ENCODE peak calls at places on chromosomes 6 and 20, in seven cellular contexts. R is Peyer's patch, F is uterus, K is lower leg skin, E is vagina, A is body of pancreas, D is breast epithelium. L is an unnamed sample.

GRCh38 chr6:119361209-119361608 is 11.6 kb upstream of the MAN1A1 start:
- DNase-seq in K (no peak), A (no peak), F (no peak), R (no peak), D (no peak), E (no peak), L (no peak)

GRCh38 chr6:67792996-67793395 is 842.1 kb upstream of the ADGRB3 start:
- DNase-seq in E (no peak), A (no peak), K (no peak), D (no peak), F (no peak), R (no peak), L (no peak)

GRCh38 chr20:25203891-25204320 is 8.4 kb downstream of the ENTPD6 start:
- DNase-seq in R (no peak), F (no peak), D (no peak), A (no peak), K (no peak), E (no peak), L (no peak)

GRCh38 chr20:52649727-52650126 is 322.4 kb upstream of the TSHZ2 start:
- DNase-seq in F (no peak), K (no peak), R (no peak), D (no peak), E (no peak), A (no peak), L (no peak)

GRCh38 chr20:20593447-20594170 is 118.8 kb downstream of the RALGAPA2 start:
- DNase-seq in R (no peak), F (no peak), E (no peak), A (peak; percentile 22), D (no peak), K (no peak), L (peak; percentile 34)

GRCh38 chr20:653590-654426 is 808 bp upstream of the SRXN1 start:
- DNase-seq in A (no peak), E (no peak), K (no peak), R (no peak), F (no peak), D (no peak), L (peak; percentile 50)

GRCh38 chr20:5608448-5609161 is 141.6 kb upstream of the SHLD1 start:
- DNase-seq in A (no peak), F (no peak), K (no peak), R (no peak), E (no peak), D (no peak), L (no peak)

GRCh38 chr6:27321901-27322300 is 9.8 kb upstream of the POM121L2 start:
- DNase-seq in D (no peak), E (no peak), F (no peak), R (no peak), K (no peak), A (no peak), L (no peak)

GRCh38 chr20:44087857-44088120 is 99.2 kb downstream of the JPH2 start:
- DNase-seq in A (no peak), D (no peak), K (peak; percentile 70), R (no peak), E (no peak), F (no peak), L (no peak)

GRCh38 chr6:69933239-69933638 is 66.9 kb downstream of the COL19A1 start:
- DNase-seq in F (no peak), A (no peak), K (no peak), E (no peak), D (no peak), R (no peak), L (no peak)

GRCh38 chr6:29521006-29521680 is 33.4 kb upstream of the MAS1L start:
- DNase-seq in F (no peak), A (no peak), R (no peak), D (no peak), K (peak; percentile 21), E (peak; percentile 74), L (no peak)

GRCh38 chr20:14948416-14948815 is 611.0 kb upstream of the FLRT3 start:
- DNase-seq in A (no peak), F (no peak), E (no peak), D (no peak), K (no peak), R (no peak), L (no peak)

GRCh38 chr6:140485740-140486467 is 1111.5 kb upstream of the CITED2 start:
- DNase-seq in F (peak; percentile 56), R (no peak), E (no peak), D (peak; percentile 57), A (peak; percentile 36), K (no peak), L (peak; percentile 65)

DNA sequence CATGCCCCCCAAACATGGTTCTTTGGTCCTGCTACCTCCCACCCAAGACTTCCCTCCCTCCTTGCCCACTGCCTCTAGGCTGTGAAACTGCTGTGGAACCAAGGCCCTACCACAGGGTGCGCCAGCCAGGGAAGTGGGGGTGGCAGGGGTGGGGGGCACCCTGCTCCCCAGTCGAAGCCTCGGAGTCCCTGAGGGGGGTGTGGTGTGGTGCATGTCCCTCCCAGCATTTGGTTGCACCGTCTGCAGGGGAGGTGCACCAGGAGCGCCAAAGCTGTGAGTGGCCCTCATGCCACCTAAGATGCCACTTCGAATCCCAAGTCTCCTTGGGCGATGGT is 1.8 kb downstream of the RGS19 start:
- DNase-seq in F (no peak), R (no peak), D (no peak), E (no peak), K (no peak), A (no peak), L (no peak)
- H3K4me3 ChIP-seq in F (no peak overlapping the region), R (peak overlapping the region; percentile 38), D (peak overlapping the region; percentile 60), E (peak overlapping the region; percentile 65), K (no peak overlapping the region), A (no peak overlapping the region), L (no peak overlapping the region)

GRCh38 chr6:7910654-7911344 is at the start of gene TXNDC5:
- DNase-seq in E (peak; percentile 67), A (peak; percentile 87), R (peak; percentile 88), F (peak; percentile 64), D (peak; percentile 36), K (peak; percentile 94), L (peak; percentile 77)
- TF ChIP-seq POLR2A in E (no peak), A (peak; percentile 40), R (peak; percentile 57), F (no peak), D (no peak), K (no peak), L (peak; percentile 71)

GRCh38 chr6:144334150-144334708 is 49.1 kb downstream of the UTRN start:
- DNase-seq in R (peak; percentile 91), E (no peak), K (no peak), F (no peak), A (peak; percentile 27), D (no peak), L (no peak)
- H3K4me3 ChIP-seq in R (peak overlapping the region; percentile 13), E (no peak overlapping the region), K (no peak overlapping the region), F (no peak overlapping the region), A (no peak overlapping the region), D (no peak overlapping the region), L (no peak overlapping the region)

DNA sequence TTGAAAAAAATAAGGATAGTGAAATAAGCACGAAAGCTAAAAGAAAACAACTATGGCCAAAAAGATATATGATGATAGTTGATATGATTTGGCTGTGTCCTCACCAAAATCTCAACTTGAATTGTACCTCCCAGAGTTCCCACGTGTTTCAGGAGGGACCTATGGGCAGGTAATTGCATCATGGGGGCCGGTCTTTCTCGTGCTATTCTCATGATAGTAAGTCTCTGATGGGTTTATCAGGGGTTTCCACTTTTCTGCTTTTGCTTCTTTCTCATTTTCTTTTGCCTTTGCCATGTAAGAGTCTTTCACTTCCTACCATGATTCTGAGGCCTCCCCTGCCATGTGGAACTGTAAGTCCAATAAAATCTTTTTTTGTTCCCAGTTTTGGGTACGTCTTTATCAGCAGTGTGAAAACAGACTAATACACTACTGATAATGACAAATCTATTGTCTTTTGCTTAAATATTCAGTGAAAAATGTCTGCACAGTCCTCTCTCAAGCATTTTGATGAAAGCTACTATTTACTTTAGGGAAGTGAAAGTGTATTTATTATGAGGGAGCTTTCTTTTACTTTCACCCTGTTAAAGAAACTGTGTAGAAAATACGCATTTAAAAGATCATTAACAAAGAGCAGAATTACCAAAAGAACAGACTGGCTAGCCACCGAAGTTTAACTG is 389.1 kb downstream of the HTR1B start:
- DNase-seq in K (no peak), A (no peak), F (no peak), D (no peak), E (no peak), R (no peak), L (no peak)
- TF ChIP-seq POLR2A in K (no peak), A (no peak), F (no peak), D (no peak), E (no peak), R (no peak), L (no peak)

DNA sequence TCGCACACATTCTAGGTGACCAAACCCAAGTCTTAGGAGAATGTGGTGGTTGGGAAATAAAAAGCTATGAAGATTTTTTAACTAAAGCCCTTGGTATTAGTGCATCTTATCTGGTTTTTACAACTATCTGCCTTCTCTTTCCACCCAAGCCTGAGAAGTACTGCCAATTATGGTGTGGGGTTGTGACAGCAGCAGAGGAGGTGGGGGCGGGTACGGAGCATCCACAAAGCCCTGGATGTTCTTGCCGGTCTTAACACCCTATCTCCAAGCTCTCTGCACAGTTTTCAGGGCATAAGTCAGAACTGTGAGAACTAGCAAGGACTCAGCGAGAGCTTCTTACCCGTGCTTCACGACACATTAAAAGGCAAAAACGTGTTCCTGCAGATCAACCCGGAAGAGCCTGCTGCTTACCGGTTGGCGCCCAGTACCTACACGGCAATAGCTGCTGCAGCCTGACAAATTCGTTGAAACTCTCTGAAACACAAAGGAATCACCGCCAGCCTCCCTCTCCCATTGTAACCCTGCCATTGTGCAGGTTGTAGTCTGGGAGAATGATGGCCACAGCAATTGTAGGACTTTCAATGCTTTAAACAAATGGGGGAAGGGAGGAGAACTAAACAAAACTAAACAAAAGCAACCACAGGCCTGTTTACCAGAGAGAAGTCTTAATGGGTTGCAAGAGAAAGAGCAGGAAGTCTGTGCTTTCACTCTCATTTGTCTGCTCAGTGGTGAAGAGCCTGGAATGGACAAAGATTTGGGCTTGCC is 461.1 kb upstream of the JARID2 start:
- DNase-seq in F (no peak), A (no peak), R (no peak), D (no peak), K (no peak), E (no peak), L (no peak)
- H3K4me3 ChIP-seq in F (no peak overlapping the region), A (no peak overlapping the region), R (no peak overlapping the region), D (no peak overlapping the region), K (no peak overlapping the region), E (no peak overlapping the region), L (no peak overlapping the region)

DNA sequence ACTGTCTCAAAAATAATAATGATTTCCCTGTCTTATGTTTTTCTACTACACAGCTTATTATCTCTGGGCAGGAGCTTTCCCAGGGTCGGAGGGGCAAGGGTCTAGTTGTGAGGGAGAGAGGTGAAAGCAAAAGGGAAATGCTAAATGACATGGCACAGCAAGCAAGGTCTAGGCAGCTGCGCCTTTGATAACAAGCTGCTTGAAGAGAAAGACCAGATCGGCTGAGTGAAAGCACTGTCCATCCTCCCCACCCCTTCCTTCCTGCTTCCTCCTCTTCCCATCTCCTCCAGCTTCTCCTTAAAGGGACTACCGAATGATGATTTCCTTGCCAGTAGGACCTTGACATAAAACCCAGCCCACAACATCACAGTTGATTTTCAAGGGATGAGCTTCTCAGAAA is 158.1 kb upstream of the AKAP12 start:
- DNase-seq in F (no peak), A (no peak), K (no peak), E (no peak), D (no peak), R (no peak), L (no peak)
- TF ChIP-seq POLR2A in F (no peak), A (no peak), K (no peak), E (no peak), D (no peak), R (no peak), L (no peak)